ENCODE peak calls at places on chromosome 17, in nine cellular contexts. P, S, N, A, R, E, D, K and U are unnamed samples. For H3K9me3, the result is how much of the 10 kb centered on the place peaks cover.

GRCh38 chr17:77322534-77323412 is 182.0 kb downstream of the SEC14L1 start:
- DNase-seq in P (no peak), S (peak), E (peak), A (peak), D (peak), N (peak), R (peak), K (no peak), U (peak)

GRCh38 chr17:42548070-42548837 is 4.5 kb upstream of the HSD17B1 start:
- DNase-seq in A (no peak), P (peak), K (peak), E (peak), S (peak), R (peak), D (peak), N (no peak), U (peak)

GRCh38 chr17:40862985-40863733 is 3.9 kb downstream of the KRT12 start:
- DNase-seq in K (no peak), P (no peak), N (no peak), E (peak), A (no peak), D (no peak), S (peak), R (no peak), U (no peak)

GRCh38 chr17:66397486-66397885 is 95.1 kb downstream of the PRKCA start:
- DNase-seq in E (no peak), K (no peak), S (no peak), D (no peak), P (no peak), N (no peak), A (peak), R (no peak), U (no peak)

GRCh38 chr17:56297142-56297541 is 143.9 kb downstream of the ANKFN1 start:
- DNase-seq in R (no peak), P (no peak), A (peak), D (no peak), E (no peak), K (no peak), N (no peak), S (no peak), U (no peak)

GRCh38 chr17:64005734-64006167 is 7.6 kb downstream of the PRR29 start:
- DNase-seq in E (no peak), N (no peak), K (no peak), R (no peak), P (no peak), S (no peak), D (no peak), A (peak), U (peak)

GRCh38 chr17:63116967-63117366 is 150.9 kb downstream of the TANC2 start:
- DNase-seq in K (peak), R (no peak), D (no peak), S (peak), N (no peak), A (peak), E (no peak), P (no peak), U (no peak)

GRCh38 chr17:78230996-78231931 is at the start of gene TMEM235:
- DNase-seq in A (no peak), S (no peak), K (no peak), D (no peak), P (no peak), N (no peak), E (no peak), R (no peak), U (no peak)

GRCh38 chr17:44960654-44961053 is 7.4 kb downstream of the C1QL1 start:
- DNase-seq in D (peak), K (no peak), S (no peak), P (no peak), N (no peak), A (no peak), R (no peak), E (no peak), U (no peak)

GRCh38 chr17:45429338-45430005 is 3.2 kb downstream of the ARHGAP27 start:
- DNase-seq in N (no peak), D (peak), E (no peak), S (no peak), A (peak), K (no peak), R (no peak), P (no peak), U (peak)

GRCh38 chr17:42697108-42697811 is 14.9 kb downstream of the CNTNAP1 start:
- DNase-seq in K (no peak), R (no peak), E (no peak), D (peak), P (no peak), S (no peak), N (no peak), A (no peak), U (no peak)

GRCh38 chr17:3935140-3935542 is 18.9 kb upstream of the P2RX1 start:
- DNase-seq in K (peak), A (peak), D (peak), S (peak), R (no peak), N (peak), E (peak), P (no peak), U (peak)

GRCh38 chr17:80615311-80615710 is 70.7 kb downstream of the RPTOR start:
- DNase-seq in A (no peak), R (no peak), P (no peak), S (no peak), E (no peak), N (no peak), D (no peak), K (no peak), U (no peak)

GRCh38 chr17:80264048-80264792 is 3.6 kb downstream of the RNF213 start:
- DNase-seq in A (no peak), R (no peak), N (no peak), K (no peak), P (peak), D (peak), E (peak), S (no peak), U (peak)

GRCh38 chr17:1755252-1755992 is 6.4 kb upstream of the SERPINF1 start:
- DNase-seq in K (no peak), E (no peak), P (no peak), D (peak), R (no peak), N (no peak), S (no peak), A (no peak), U (no peak)

GRCh38 chr17:9843152-9844010 is 17.7 kb downstream of the GLP2R start:
- DNase-seq in S (no peak), D (no peak), N (no peak), A (peak), R (no peak), E (no peak), K (no peak), P (no peak), U (no peak)

GRCh38 chr17:82892869-82893565 is 53.2 kb upstream of the ZNF750 start:
- DNase-seq in E (no peak), A (no peak), K (no peak), P (peak), D (peak), S (no peak), R (peak), N (peak), U (peak)

GRCh38 chr17:45923511-45924268 is 29.3 kb downstream of the MAPT start:
- DNase-seq in P (no peak), N (no peak), D (no peak), S (peak), R (no peak), E (no peak), K (no peak), A (peak), U (no peak)

GRCh38 chr17:27577884-27578717 is 52.9 kb upstream of the LGALS9 start:
- DNase-seq in S (peak), E (no peak), P (no peak), K (no peak), R (no peak), A (peak), N (peak), D (no peak), U (no peak)

GRCh38 chr17:74860999-74861553 is 1.4 kb upstream of the GRIN2C start:
- DNase-seq in E (no peak), R (no peak), S (no peak), D (no peak), N (no peak), A (no peak), K (no peak), P (no peak), U (no peak)

GRCh38 chr17:44775838-44776621 is 17.2 kb downstream of the ADAM11 start:
- DNase-seq in R (no peak), S (no peak), E (no peak), N (no peak), K (no peak), D (peak), A (no peak), P (no peak), U (no peak)

GRCh38 chr17:46984892-46985291 is 5.8 kb upstream of the RPRML start:
- DNase-seq in D (no peak), E (no peak), N (no peak), K (no peak), P (no peak), S (no peak), A (no peak), R (no peak), U (no peak)

GRCh38 chr17:68981288-68981687 is 26.1 kb upstream of the ABCA8 start:
- DNase-seq in A (peak), E (no peak), P (no peak), R (no peak), S (peak), D (no peak), K (no peak), N (peak), U (no peak)

GRCh38 chr17:38425744-38426143 is 2.5 kb upstream of the ARHGAP23 start:
- DNase-seq in D (no peak), K (no peak), E (no peak), R (no peak), N (peak), A (no peak), P (no peak), S (peak), U (no peak)

GRCh38 chr17:49229076-49229804 is 1.3 kb downstream of the PHOSPHO1 start:
- DNase-seq in E (no peak), D (no peak), N (no peak), K (no peak), R (no peak), S (no peak), A (no peak), P (no peak), U (no peak)

GRCh38 chr17:64661731-64661980 is 451 bp downstream of the SMURF2 start:
- DNase-seq in S (no peak), K (peak), R (peak), D (no peak), N (peak), A (no peak), P (no peak), E (no peak), U (no peak)

GRCh38 chr17:42669705-42670198 is 7.0 kb downstream of the PLEKHH3 start:
- DNase-seq in P (no peak), K (no peak), R (no peak), A (no peak), E (no peak), D (no peak), N (no peak), S (no peak), U (no peak)

GRCh38 chr17:4479340-4479981 is 19.2 kb upstream of the SPNS2 start:
- DNase-seq in R (no peak), K (no peak), D (no peak), P (no peak), A (no peak), S (no peak), N (no peak), E (no peak), U (no peak)

GRCh38 chr17:59838196-59838911 is 54.4 kb downstream of the TUBD1 start:
- DNase-seq in A (peak), E (no peak), K (no peak), N (no peak), R (no peak), S (peak), P (no peak), D (no peak), U (no peak)

GRCh38 chr17:29568331-29569244 is at the start of gene TP53I13:
- DNase-seq in R (peak), E (peak), S (peak), P (peak), D (peak), N (peak), A (peak), K (peak), U (peak)

GRCh38 chr17:54754560-54754959 is 146.1 kb upstream of the TOM1L1 start:
- DNase-seq in R (no peak), D (no peak), S (no peak), E (peak), P (no peak), N (no peak), A (no peak), K (no peak), U (peak)

GRCh38 chr17:73901661-73902415 is 257.6 kb upstream of the SDK2 start:
- DNase-seq in R (no peak), N (peak), S (peak), E (peak), K (peak), A (peak), P (no peak), D (peak), U (peak)

GRCh38 chr17:75765981-75766380 is 989 bp upstream of the GALK1 start:
- DNase-seq in K (no peak), R (no peak), P (no peak), A (no peak), N (no peak), E (no peak), S (no peak), D (no peak), U (peak)

GRCh38 chr17:67629963-67630320 is 87.8 kb upstream of the NOL11 start:
- DNase-seq in D (no peak), K (no peak), S (peak), P (no peak), E (peak), R (no peak), A (peak), N (no peak), U (no peak)
- H3K27ac ChIP-seq in D (no peak), K (peak), S (no peak), P (no peak), E (no peak), R (no peak), A (peak), N (peak), U (no peak)

DNA sequence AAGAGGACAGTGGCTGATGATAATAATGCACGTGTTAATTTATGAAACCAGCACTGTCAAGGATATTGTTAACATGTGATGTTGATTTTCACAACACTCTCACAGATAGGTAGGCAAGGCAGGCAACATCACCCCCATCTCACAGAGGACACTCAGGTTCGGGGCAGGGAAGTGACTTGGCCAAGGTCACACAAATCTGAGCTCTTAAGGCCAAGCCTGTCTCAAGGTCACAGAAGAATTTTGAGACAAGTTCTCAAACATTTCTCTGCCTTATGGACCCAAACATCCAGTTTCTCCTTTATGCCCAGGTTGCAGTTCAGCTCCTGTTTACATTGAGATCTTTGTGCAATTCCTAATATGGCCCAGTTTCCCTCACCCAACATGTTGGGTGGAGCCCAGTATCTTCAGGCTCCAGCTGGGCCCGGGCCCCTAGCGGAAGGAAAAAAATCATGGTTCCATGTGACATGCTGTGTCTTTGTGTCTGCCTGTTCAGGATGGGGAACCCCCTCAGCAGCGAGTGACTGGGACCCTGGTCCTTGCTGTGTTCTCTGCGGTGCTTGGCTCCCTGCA is 1.3 kb downstream of the SLC2A4 start:
- DNase-seq in D (no peak), E (no peak), A (peak), R (no peak), N (no peak), P (no peak), K (no peak), S (no peak), U (no peak)
- H3K4me3 ChIP-seq in D (no peak), E (no peak), A (no peak), R (no peak), N (peak), P (no peak), K (no peak), S (peak), U (no peak)

GRCh38 chr17:22202702-22203101 is 510.4 kb downstream of the KCNJ18 start:
- DNase-seq in K (no peak), R (no peak), N (no peak), D (peak), A (no peak), E (no peak), P (no peak), S (no peak), U (peak)
- H3K9me3 ChIP-seq in K (under half), R (under half), N (under half), D (under half), A (under half), E (under half), P (under half), S (under half), U (under half)

GRCh38 chr17:36848008-36848902 is 89.0 kb upstream of the LHX1 start:
- DNase-seq in D (no peak), E (no peak), R (no peak), P (no peak), A (no peak), K (no peak), N (no peak), S (peak), U (peak)
- H3K27ac ChIP-seq in D (no peak), E (no peak), R (no peak), P (no peak), A (no peak), K (no peak), N (no peak), S (no peak), U (no peak)

GRCh38 chr17:14843086-14843795 is 421.9 kb downstream of the PMP22 start:
- DNase-seq in D (no peak), S (no peak), K (no peak), R (no peak), A (no peak), E (no peak), P (no peak), N (no peak), U (no peak)
- H3K4me3 ChIP-seq in D (no peak), S (no peak), K (no peak), R (no peak), A (no peak), E (no peak), P (no peak), N (no peak), U (no peak)

GRCh38 chr17:39485555-39485954 is 24.3 kb downstream of the CDK12 start:
- DNase-seq in A (peak), N (no peak), E (no peak), S (peak), R (no peak), D (no peak), K (no peak), P (no peak), U (no peak)
- H3K9me3 ChIP-seq in A (under half), N (under half), E (under half), S (under half), R (under half), D (under half), K (under half), P (under half), U (under half)

DNA sequence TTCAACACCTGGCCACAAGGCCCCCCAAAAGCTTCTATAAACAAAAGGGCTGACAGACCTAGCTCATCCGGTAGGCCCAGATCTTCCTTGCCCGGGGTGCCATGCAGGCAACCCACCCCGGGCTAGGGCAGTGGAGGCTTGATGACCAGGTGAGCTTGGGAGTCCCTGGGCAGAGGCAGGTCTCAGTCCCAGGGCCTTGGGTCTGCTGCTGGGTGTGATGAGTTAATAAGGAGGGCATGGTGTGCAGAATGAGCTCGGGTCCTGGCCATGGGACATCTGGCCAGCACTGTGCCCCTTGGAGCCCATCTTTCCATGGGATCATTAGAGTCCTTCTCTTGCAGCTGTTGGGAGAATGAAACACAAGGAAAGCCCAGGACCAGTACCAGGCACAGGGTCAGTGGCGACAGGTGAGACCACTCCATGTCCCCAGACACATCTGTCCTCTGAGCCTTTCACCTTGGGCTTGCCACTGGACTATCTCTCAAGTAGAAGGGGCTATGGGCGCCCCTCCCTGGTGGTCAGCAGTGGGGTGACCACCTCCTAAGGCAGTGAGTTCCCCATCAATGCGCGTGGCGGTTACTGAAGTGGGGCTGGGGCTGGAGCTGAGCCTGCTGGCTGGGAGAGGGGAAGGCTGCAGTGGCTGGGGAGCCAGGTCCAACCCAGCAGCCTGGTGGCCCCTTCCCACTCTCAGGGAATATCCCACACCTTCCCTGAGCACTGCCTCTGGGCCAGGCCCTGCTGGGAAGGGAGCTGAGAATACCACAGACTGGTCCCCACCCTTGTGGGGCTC is 20.1 kb upstream of the MPRIP start:
- DNase-seq in S (no peak), E (no peak), D (peak), N (no peak), A (no peak), K (no peak), P (no peak), R (no peak), U (no peak)
- H3K27ac ChIP-seq in S (no peak), E (no peak), D (peak), N (peak), A (peak), K (no peak), P (no peak), R (no peak), U (peak)

GRCh38 chr17:32912218-32912897 is 15.6 kb upstream of the TMEM98 start:
- DNase-seq in A (peak), P (no peak), N (peak), D (peak), S (peak), K (peak), R (peak), E (no peak), U (no peak)
- H3K4me3 ChIP-seq in A (peak), P (no peak), N (no peak), D (no peak), S (no peak), K (no peak), R (no peak), E (no peak), U (peak)